ENCODE peak calls at places on chromosomes 2 and 18, in nine cellular contexts. One of them, this sample, is unnamed.
A peak's percentile ranks its signal among the peaks of the same experiment; 100 is the strongest.

GRCh38 chr18:45164551-45164950 is 450.7 kb upstream of the SLC14A2 start:
- DNase-seq in left lung: no peak
- DNase-seq in fibroblast of lung: peak; percentile 12
- DNase-seq in heart left ventricle: no peak
- DNase-seq in IMR-90: no peak
- DNase-seq in HCT116: no peak
- DNase-seq in tibial artery: no peak
- DNase-seq in spleen: no peak
- DNase-seq in upper lobe of left lung: no peak
- DNase-seq in this sample: no peak

GRCh38 chr2:57434952-57435351 is 611.7 kb upstream of the VRK2 start:
- DNase-seq in IMR-90: no peak
- DNase-seq in spleen: no peak
- DNase-seq in fibroblast of lung: peak; percentile 2
- DNase-seq in upper lobe of left lung: no peak
- DNase-seq in heart left ventricle: no peak
- DNase-seq in tibial artery: no peak
- DNase-seq in left lung: no peak
- DNase-seq in HCT116: no peak
- DNase-seq in this sample: no peak

GRCh38 chr2:205733648-205734047 is 51.3 kb downstream of the NRP2 start:
- DNase-seq in IMR-90: no peak
- DNase-seq in spleen: no peak
- DNase-seq in fibroblast of lung: no peak
- DNase-seq in HCT116: no peak
- DNase-seq in left lung: no peak
- DNase-seq in upper lobe of left lung: no peak
- DNase-seq in tibial artery: no peak
- DNase-seq in heart left ventricle: no peak
- DNase-seq in this sample: no peak

GRCh38 chr2:96102596-96103387 is 13.6 kb downstream of the ADRA2B start:
- DNase-seq in spleen: peak; percentile 51
- DNase-seq in upper lobe of left lung: peak; percentile 12
- DNase-seq in left lung: peak; percentile 29
- DNase-seq in tibial artery: peak; percentile 13
- DNase-seq in IMR-90: no peak
- DNase-seq in HCT116: no peak
- DNase-seq in heart left ventricle: peak; percentile 11
- DNase-seq in fibroblast of lung: no peak
- DNase-seq in this sample: no peak

GRCh38 chr2:148752977-148753376 is 108.4 kb downstream of the EPC2 start:
- DNase-seq in left lung: no peak
- DNase-seq in spleen: no peak
- DNase-seq in fibroblast of lung: no peak
- DNase-seq in upper lobe of left lung: no peak
- DNase-seq in IMR-90: no peak
- DNase-seq in HCT116: no peak
- DNase-seq in tibial artery: no peak
- DNase-seq in heart left ventricle: no peak
- DNase-seq in this sample: no peak

GRCh38 chr2:85503611-85504433 is 35.1 kb upstream of the MAT2A start:
- DNase-seq in fibroblast of lung: peak; percentile 76
- DNase-seq in spleen: no peak
- DNase-seq in left lung: no peak
- DNase-seq in heart left ventricle: no peak
- DNase-seq in HCT116: no peak
- DNase-seq in upper lobe of left lung: no peak
- DNase-seq in tibial artery: no peak
- DNase-seq in IMR-90: peak; percentile 39
- DNase-seq in this sample: no peak

GRCh38 chr2:226703501-226703900 is 96.1 kb downstream of the IRS1 start:
- DNase-seq in IMR-90: no peak
- DNase-seq in heart left ventricle: no peak
- DNase-seq in tibial artery: no peak
- DNase-seq in fibroblast of lung: no peak
- DNase-seq in left lung: no peak
- DNase-seq in upper lobe of left lung: no peak
- DNase-seq in spleen: no peak
- DNase-seq in HCT116: no peak
- DNase-seq in this sample: no peak

GRCh38 chr2:145284551-145284950 is 764.6 kb upstream of the ZEB2 start:
- DNase-seq in fibroblast of lung: no peak
- DNase-seq in left lung: no peak
- DNase-seq in IMR-90: no peak
- DNase-seq in HCT116: no peak
- DNase-seq in heart left ventricle: no peak
- DNase-seq in spleen: no peak
- DNase-seq in upper lobe of left lung: no peak
- DNase-seq in tibial artery: no peak
- DNase-seq in this sample: no peak

GRCh38 chr2:96408631-96409542 is 73.3 kb downstream of the NCAPH start:
- DNase-seq in spleen: no peak
- DNase-seq in fibroblast of lung: peak; percentile 80
- DNase-seq in tibial artery: peak; percentile 43
- DNase-seq in upper lobe of left lung: no peak
- DNase-seq in left lung: no peak
- DNase-seq in heart left ventricle: peak; percentile 73
- DNase-seq in IMR-90: peak; percentile 38
- DNase-seq in HCT116: no peak
- DNase-seq in this sample: no peak

GRCh38 chr2:216807861-216808272 is 52.0 kb downstream of the TNP1 start:
- DNase-seq in fibroblast of lung: peak; percentile 82
- DNase-seq in upper lobe of left lung: peak; percentile 71
- DNase-seq in IMR-90: peak; percentile 47
- DNase-seq in heart left ventricle: no peak
- DNase-seq in HCT116: no peak
- DNase-seq in spleen: no peak
- DNase-seq in left lung: no peak
- DNase-seq in tibial artery: no peak
- DNase-seq in this sample: no peak

GRCh38 chr2:195659114-195659513 is 2.1 kb downstream of the SLC39A10 start:
- DNase-seq in HCT116: no peak
- DNase-seq in upper lobe of left lung: no peak
- DNase-seq in heart left ventricle: no peak
- DNase-seq in spleen: no peak
- DNase-seq in tibial artery: no peak
- DNase-seq in IMR-90: peak; percentile 42
- DNase-seq in left lung: no peak
- DNase-seq in fibroblast of lung: peak; percentile 36
- DNase-seq in this sample: peak; percentile 25

GRCh38 chr2:3522851-3523481 is 3.6 kb upstream of the ADI1 start:
- DNase-seq in spleen: no peak
- DNase-seq in IMR-90: peak; percentile 61
- DNase-seq in fibroblast of lung: peak; percentile 61
- DNase-seq in HCT116: no peak
- DNase-seq in tibial artery: no peak
- DNase-seq in heart left ventricle: no peak
- DNase-seq in upper lobe of left lung: no peak
- DNase-seq in left lung: no peak
- DNase-seq in this sample: peak; percentile 31

GRCh38 chr2:229392214-229392613 is 121.1 kb upstream of the PID1 start:
- DNase-seq in fibroblast of lung: peak; percentile 86
- DNase-seq in HCT116: no peak
- DNase-seq in IMR-90: no peak
- DNase-seq in heart left ventricle: no peak
- DNase-seq in tibial artery: no peak
- DNase-seq in upper lobe of left lung: no peak
- DNase-seq in spleen: no peak
- DNase-seq in left lung: no peak
- DNase-seq in this sample: no peak

GRCh38 chr2:171216631-171217030 is 55.9 kb upstream of the TLK1 start:
- DNase-seq in left lung: no peak
- DNase-seq in upper lobe of left lung: no peak
- DNase-seq in HCT116: no peak
- DNase-seq in fibroblast of lung: no peak
- DNase-seq in IMR-90: no peak
- DNase-seq in heart left ventricle: no peak
- DNase-seq in tibial artery: no peak
- DNase-seq in spleen: no peak
- DNase-seq in this sample: no peak

GRCh38 chr2:85129861-85130260 is 3.3 kb upstream of the TCF7L1 start:
- DNase-seq in spleen: no peak
- DNase-seq in HCT116: no peak
- DNase-seq in tibial artery: no peak
- DNase-seq in IMR-90: no peak
- DNase-seq in left lung: no peak
- DNase-seq in heart left ventricle: no peak
- DNase-seq in fibroblast of lung: no peak
- DNase-seq in upper lobe of left lung: no peak
- DNase-seq in this sample: no peak

GRCh38 chr2:200635251-200635650 is 49.4 kb downstream of the AOX1 start:
- DNase-seq in upper lobe of left lung: no peak
- DNase-seq in heart left ventricle: no peak
- DNase-seq in IMR-90: no peak
- DNase-seq in spleen: no peak
- DNase-seq in HCT116: no peak
- DNase-seq in left lung: no peak
- DNase-seq in fibroblast of lung: no peak
- DNase-seq in tibial artery: no peak
- DNase-seq in this sample: no peak

GRCh38 chr2:41568648-41569047 is 479.2 kb upstream of the PKDCC start:
- DNase-seq in IMR-90: no peak
- DNase-seq in fibroblast of lung: no peak
- DNase-seq in heart left ventricle: no peak
- DNase-seq in upper lobe of left lung: no peak
- DNase-seq in tibial artery: no peak
- DNase-seq in left lung: no peak
- DNase-seq in spleen: no peak
- DNase-seq in HCT116: no peak
- DNase-seq in this sample: no peak

GRCh38 chr2:74816540-74817331 is 17.2 kb upstream of the HK2 start:
- DNase-seq in IMR-90: no peak
- DNase-seq in HCT116: no peak
- DNase-seq in upper lobe of left lung: no peak
- DNase-seq in heart left ventricle: no peak
- DNase-seq in spleen: no peak
- DNase-seq in fibroblast of lung: no peak
- DNase-seq in left lung: no peak
- DNase-seq in tibial artery: no peak
- DNase-seq in this sample: no peak

GRCh38 chr2:86441789-86442641 is 844 bp downstream of the KDM3A start:
- DNase-seq in heart left ventricle: peak; percentile 65
- DNase-seq in fibroblast of lung: peak; percentile 65
- DNase-seq in HCT116: no peak
- DNase-seq in IMR-90: peak; percentile 50
- DNase-seq in upper lobe of left lung: peak; percentile 72
- DNase-seq in left lung: peak; percentile 75
- DNase-seq in tibial artery: peak; percentile 65
- DNase-seq in spleen: peak; percentile 94
- DNase-seq in this sample: peak; percentile 43

GRCh38 chr2:28271231-28271913 is 121.3 kb upstream of the FOSL2 start:
- DNase-seq in spleen: no peak
- DNase-seq in upper lobe of left lung: no peak
- DNase-seq in left lung: no peak
- DNase-seq in heart left ventricle: no peak
- DNase-seq in IMR-90: no peak
- DNase-seq in HCT116: no peak
- DNase-seq in fibroblast of lung: no peak
- DNase-seq in tibial artery: no peak
- DNase-seq in this sample: peak; percentile 49
- H3K27ac ChIP-seq in spleen: no peak overlapping the region
- H3K27ac ChIP-seq in upper lobe of left lung: no peak overlapping the region
- H3K27ac ChIP-seq in left lung: no peak overlapping the region
- H3K27ac ChIP-seq in heart left ventricle: no peak overlapping the region
- H3K27ac ChIP-seq in IMR-90: no peak overlapping the region
- H3K27ac ChIP-seq in HCT116: no peak overlapping the region
- H3K27ac ChIP-seq in fibroblast of lung: no peak overlapping the region
- H3K27ac ChIP-seq in tibial artery: no peak overlapping the region
- H3K27ac ChIP-seq in this sample: no peak overlapping the region

DNA sequence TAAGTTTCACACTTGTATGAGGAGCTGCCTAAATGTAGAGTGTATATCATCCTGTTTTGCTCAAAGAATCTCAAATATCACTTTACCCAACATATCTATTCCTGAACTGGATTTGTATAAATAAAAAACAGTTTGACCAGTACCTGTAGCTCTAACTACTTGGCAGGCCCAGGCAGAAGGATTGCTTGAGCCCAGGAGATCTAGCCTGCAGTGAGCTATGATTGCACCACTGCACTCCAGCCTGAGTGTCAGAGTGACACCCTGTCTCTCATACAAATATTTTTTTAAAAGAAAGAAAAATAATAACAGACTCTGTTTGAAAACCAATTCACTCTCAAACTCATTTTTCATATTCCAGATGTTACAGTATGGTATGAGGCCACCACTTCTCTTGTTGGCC is 7.7 kb upstream of the LIMS2 start:
- DNase-seq in fibroblast of lung: no peak
- DNase-seq in HCT116: no peak
- DNase-seq in spleen: no peak
- DNase-seq in upper lobe of left lung: no peak
- DNase-seq in tibial artery: no peak
- DNase-seq in left lung: no peak
- DNase-seq in heart left ventricle: no peak
- DNase-seq in IMR-90: no peak
- DNase-seq in this sample: no peak
- H3K4me1 ChIP-seq in fibroblast of lung: peaks cover 6% of the 10 kb centered on the region
- H3K4me1 ChIP-seq in HCT116: no peaks in the 10 kb centered on the region
- H3K4me1 ChIP-seq in spleen: peaks cover 29% of the 10 kb centered on the region
- H3K4me1 ChIP-seq in upper lobe of left lung: peaks cover 3% of the 10 kb centered on the region
- H3K4me1 ChIP-seq in tibial artery: peaks cover 10% of the 10 kb centered on the region
- H3K4me1 ChIP-seq in left lung: peaks cover 6% of the 10 kb centered on the region
- H3K4me1 ChIP-seq in heart left ventricle: peaks cover 39% of the 10 kb centered on the region
- H3K4me1 ChIP-seq in IMR-90: peaks cover 4% of the 10 kb centered on the region
- H3K4me1 ChIP-seq in this sample: no peaks in the 10 kb centered on the region

DNA sequence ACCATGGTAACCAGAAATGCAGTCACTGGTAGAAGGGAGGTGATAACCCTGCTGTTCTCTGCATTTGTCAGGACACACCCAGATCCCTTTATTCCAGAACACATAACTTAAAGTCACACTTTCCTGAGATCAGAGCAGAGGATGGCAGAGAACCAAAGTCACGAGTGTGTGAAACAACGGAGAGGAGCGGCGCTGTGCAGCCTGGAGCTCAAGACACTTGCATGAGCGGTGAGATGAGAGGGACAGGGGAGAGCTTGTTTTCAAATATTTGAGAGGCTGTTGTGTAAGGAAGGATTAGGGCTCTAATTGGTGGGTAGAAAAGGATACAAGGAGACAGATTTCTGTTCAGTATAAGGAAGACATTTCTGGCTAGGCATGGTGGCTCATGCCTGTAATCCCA is 43.3 kb upstream of the AAK1 start:
- DNase-seq in left lung: peak; percentile 38
- DNase-seq in fibroblast of lung: no peak
- DNase-seq in spleen: no peak
- DNase-seq in heart left ventricle: no peak
- DNase-seq in IMR-90: no peak
- DNase-seq in upper lobe of left lung: peak; percentile 47
- DNase-seq in HCT116: no peak
- DNase-seq in tibial artery: no peak
- DNase-seq in this sample: no peak
- H3K36me3 ChIP-seq in left lung: no peaks in the 10 kb centered on the region
- H3K36me3 ChIP-seq in fibroblast of lung: no peaks in the 10 kb centered on the region
- H3K36me3 ChIP-seq in spleen: no peaks in the 10 kb centered on the region
- H3K36me3 ChIP-seq in heart left ventricle: no peaks in the 10 kb centered on the region
- H3K36me3 ChIP-seq in IMR-90: no peaks in the 10 kb centered on the region
- H3K36me3 ChIP-seq in upper lobe of left lung: no peaks in the 10 kb centered on the region
- H3K36me3 ChIP-seq in HCT116: no peaks in the 10 kb centered on the region
- H3K36me3 ChIP-seq in tibial artery: no peaks in the 10 kb centered on the region
- H3K36me3 ChIP-seq in this sample: no peaks in the 10 kb centered on the region

DNA sequence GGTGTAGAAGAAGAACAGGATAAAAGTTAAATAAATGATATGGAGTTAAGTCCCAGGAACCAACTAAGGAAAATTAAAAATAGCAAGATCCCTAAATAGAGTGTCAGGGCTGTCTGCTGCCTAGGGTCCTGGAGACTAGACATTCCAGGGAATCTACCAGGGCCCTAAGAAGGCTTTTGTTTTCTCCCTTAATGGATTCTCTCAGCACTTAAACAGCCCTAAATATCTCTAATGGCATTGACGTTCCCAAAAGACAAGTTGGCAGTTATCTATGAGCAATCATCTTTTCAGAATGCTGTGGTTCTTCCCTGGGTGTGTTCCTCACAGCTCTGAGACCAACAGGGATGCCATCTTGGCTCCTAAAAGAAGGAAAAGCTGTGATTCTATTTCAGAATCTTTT is 616.3 kb downstream of the EPHA4 start:
- DNase-seq in heart left ventricle: no peak
- DNase-seq in left lung: no peak
- DNase-seq in fibroblast of lung: no peak
- DNase-seq in IMR-90: no peak
- DNase-seq in HCT116: no peak
- DNase-seq in spleen: no peak
- DNase-seq in tibial artery: no peak
- DNase-seq in upper lobe of left lung: no peak
- DNase-seq in this sample: no peak
- H3K27ac ChIP-seq in heart left ventricle: no peak overlapping the region
- H3K27ac ChIP-seq in left lung: no peak overlapping the region
- H3K27ac ChIP-seq in fibroblast of lung: no peak overlapping the region
- H3K27ac ChIP-seq in IMR-90: no peak overlapping the region
- H3K27ac ChIP-seq in HCT116: no peak overlapping the region
- H3K27ac ChIP-seq in spleen: no peak overlapping the region
- H3K27ac ChIP-seq in tibial artery: no peak overlapping the region
- H3K27ac ChIP-seq in upper lobe of left lung: no peak overlapping the region
- H3K27ac ChIP-seq in this sample: no peak overlapping the region

This sample was measured in small intestine.